ENCODE peak calls at places on chromosomes 1 and 21, in nine cellular contexts. K is osteoblast, R is uterus, J is OCI-LY7, N is neural progenitor cell, L is colonic mucosa, E is K562, P is stomach, Y is cardiac muscle cell. W is an unnamed sample. For H3K4me1, the result is how much of the 10 kb centered on the place peaks cover.

GRCh38 chr1:47814592-47815436 is 182.4 kb downstream of the TRABD2B start:
- DNase-seq in Y (no peak), E (no peak), K (no peak), L (no peak), N (no peak), J (no peak), R (no peak), P (no peak), W (no peak)

GRCh38 chr1:22562584-22563551 is at the start of gene EPHA8:
- DNase-seq in Y (no peak), K (no peak), L (no peak), N (peak), P (no peak), E (peak), R (no peak), J (no peak), W (no peak)

GRCh38 chr21:25573409-25574206 is 33.7 kb downstream of the MRPL39 start:
- DNase-seq in R (no peak), L (no peak), P (no peak), J (peak), N (no peak), E (peak), Y (peak), K (peak), W (no peak)

GRCh38 chr1:19735419-19736127 is 64.1 kb downstream of the TMCO4 start:
- DNase-seq in N (no peak), L (no peak), P (no peak), R (peak), E (no peak), J (no peak), Y (peak), K (peak), W (peak)

GRCh38 chr1:26015358-26015757 is 6.2 kb upstream of the EXTL1 start:
- DNase-seq in J (no peak), Y (peak), N (no peak), P (no peak), K (peak), R (peak), E (no peak), L (no peak), W (peak)

GRCh38 chr1:2284932-2285331 is 56.8 kb downstream of the SKI start:
- DNase-seq in N (no peak), E (no peak), R (no peak), J (no peak), Y (no peak), K (no peak), L (no peak), P (no peak), W (no peak)

GRCh38 chr1:84103197-84103992 is 40.7 kb upstream of the PRKACB start:
- DNase-seq in J (no peak), K (peak), N (peak), E (peak), P (no peak), R (peak), Y (peak), L (peak), W (no peak)

GRCh38 chr1:100607628-100608240 is 69.8 kb downstream of the GPR88 start:
- DNase-seq in E (no peak), K (peak), P (no peak), J (no peak), N (no peak), L (no peak), Y (no peak), R (no peak), W (no peak)

GRCh38 chr1:36093919-36094318 is 5.2 kb downstream of the ADPRS start:
- DNase-seq in R (no peak), K (no peak), N (no peak), Y (no peak), L (no peak), J (no peak), E (no peak), P (no peak), W (no peak)

GRCh38 chr1:244347942-244348341 is 103.8 kb downstream of the ADSS2 start:
- DNase-seq in P (no peak), Y (no peak), L (peak), N (no peak), K (no peak), J (no peak), R (no peak), E (no peak), W (peak)
- H3K27ac ChIP-seq in P (no peak), Y (no peak), L (peak), N (no peak), K (peak), J (no peak), R (no peak), E (no peak), W (no peak)

DNA sequence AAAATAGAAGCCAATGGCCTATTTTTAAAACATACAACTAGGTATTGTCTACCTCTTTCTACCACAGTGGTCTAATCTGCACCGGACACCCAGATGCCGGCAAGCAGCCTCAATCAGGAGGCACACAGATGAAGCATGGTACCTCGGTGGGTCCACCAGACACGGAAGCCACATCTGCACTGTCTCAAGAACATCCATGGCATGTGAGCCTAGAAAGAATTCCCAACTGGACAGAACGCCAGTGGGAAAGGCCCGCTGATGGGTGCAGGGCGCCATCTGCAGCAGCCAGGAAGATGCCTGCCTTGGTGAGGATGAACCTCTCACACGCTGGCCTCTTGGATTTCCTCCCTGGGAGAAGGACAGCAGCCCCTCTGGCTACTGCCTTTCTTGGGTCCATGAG is 79.5 kb downstream of the MRPL37 start:
- DNase-seq in J (no peak), L (no peak), E (no peak), K (no peak), R (no peak), P (no peak), Y (no peak), N (no peak), W (no peak)
- H3K4me1 ChIP-seq in J (under half), L (under half), E (under half), K (under half), R (under half), P (half or more), Y (under half), N (under half), W (under half)

GRCh38 chr1:245493029-245493428 is 338.2 kb downstream of the KIF26B start:
- DNase-seq in E (peak), P (no peak), J (peak), K (no peak), L (no peak), R (no peak), N (peak), Y (peak), W (no peak)
- TF ChIP-seq CTCF in E (peak), P (no peak), J (peak), K (peak), L (no peak), R (no peak), N (peak), Y (peak), W (no peak)

GRCh38 chr1:38527373-38527966 is 332.1 kb downstream of the RRAGC start:
- DNase-seq in P (peak), K (no peak), R (no peak), E (peak), J (peak), L (peak), N (no peak), Y (no peak), W (peak)
- H3K27ac ChIP-seq in P (no peak), K (no peak), R (no peak), E (peak), J (no peak), L (no peak), N (no peak), Y (no peak), W (no peak)

DNA sequence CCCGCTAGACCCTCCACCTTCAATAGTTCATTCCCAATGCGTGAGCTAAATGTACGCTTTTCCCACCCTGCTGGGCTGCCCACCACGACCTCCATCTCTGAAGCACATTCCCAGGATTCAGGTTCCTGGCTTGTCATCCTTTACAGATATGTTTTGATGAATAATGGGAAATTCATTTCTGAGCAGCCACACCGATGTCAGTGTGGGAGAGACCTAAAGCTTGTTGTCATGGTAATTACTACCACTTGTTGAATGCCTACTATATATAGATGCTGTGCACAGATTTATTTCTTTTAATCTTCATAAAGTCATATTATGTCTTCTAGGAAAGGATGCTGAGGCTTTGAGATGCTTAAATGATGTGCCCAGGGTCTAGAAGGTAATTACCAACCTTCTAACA is 8.0 kb downstream of the RCSD1 start:
- DNase-seq in Y (no peak), R (no peak), L (no peak), N (no peak), J (no peak), K (no peak), P (no peak), E (no peak), W (no peak)
- H3K4me1 ChIP-seq in Y (under half), R (under half), L (under half), N (under half), J (half or more), K (under half), P (under half), E (half or more), W (under half)

GRCh38 chr1:90964444-90965035 is 57.3 kb downstream of the ZNF644 start:
- DNase-seq in P (no peak), L (no peak), J (peak), E (no peak), N (peak), R (no peak), K (no peak), Y (peak), W (no peak)
- TF ChIP-seq CTCF in P (no peak), L (no peak), J (peak), E (no peak), N (peak), R (no peak), K (peak), Y (peak), W (peak)

GRCh38 chr1:37817481-37817880 is 9.5 kb upstream of the YRDC start:
- DNase-seq in R (no peak), P (peak), Y (peak), J (no peak), L (no peak), N (peak), K (no peak), E (no peak), W (no peak)

GRCh38 chr1:37808369-37809319 is 636 bp upstream of the YRDC start:
- DNase-seq in R (peak), P (peak), J (peak), E (peak), L (peak), Y (peak), K (peak), N (peak), W (peak)

GRCh38 chr1:37809942-37810341 is 1.9 kb upstream of the YRDC start:
- DNase-seq in K (no peak), R (no peak), L (no peak), J (no peak), P (no peak), E (no peak), Y (peak), N (no peak), W (no peak)

GRCh38 chr1:37811027-37811655 is 3.1 kb upstream of the YRDC start:
- DNase-seq in P (peak), K (peak), E (peak), Y (peak), L (peak), J (peak), N (peak), R (peak), W (peak)

DNA sequence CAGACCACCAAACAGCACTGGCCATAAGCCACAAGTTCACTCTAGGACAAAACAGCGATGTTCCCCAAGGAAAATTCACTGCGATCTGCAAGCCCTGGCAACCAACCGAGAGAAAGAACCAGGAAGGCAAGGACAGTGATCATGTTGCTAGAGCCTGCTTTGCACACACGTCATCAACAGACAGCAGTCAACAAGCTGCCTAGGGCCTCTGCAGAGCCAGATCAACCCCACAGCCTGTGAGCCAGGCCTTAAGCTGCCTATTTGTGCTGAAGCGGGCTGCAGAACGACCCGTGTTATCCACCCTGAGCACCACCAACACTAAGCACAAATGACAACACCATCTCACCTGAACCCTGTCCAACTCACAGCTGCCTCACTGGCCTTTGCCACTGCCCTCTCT is 6.2 kb upstream of the YRDC start:
- DNase-seq in K (no peak), Y (no peak), R (no peak), J (no peak), E (no peak), P (no peak), L (no peak), N (no peak), W (no peak)
- H3K27ac ChIP-seq in K (no peak), Y (no peak), R (no peak), J (no peak), E (no peak), P (no peak), L (no peak), N (no peak), W (no peak)

GRCh38 chr1:30748699-30749401 is 8.7 kb downstream of the LAPTM5 start:
- DNase-seq in P (no peak), L (no peak), E (no peak), J (no peak), K (peak), R (no peak), N (no peak), Y (peak), W (no peak)
- H3K4me1 ChIP-seq in P (half or more), L (under half), E (under half), J (half or more), K (under half), R (under half), N (under half), Y (under half), W (under half)

DNA sequence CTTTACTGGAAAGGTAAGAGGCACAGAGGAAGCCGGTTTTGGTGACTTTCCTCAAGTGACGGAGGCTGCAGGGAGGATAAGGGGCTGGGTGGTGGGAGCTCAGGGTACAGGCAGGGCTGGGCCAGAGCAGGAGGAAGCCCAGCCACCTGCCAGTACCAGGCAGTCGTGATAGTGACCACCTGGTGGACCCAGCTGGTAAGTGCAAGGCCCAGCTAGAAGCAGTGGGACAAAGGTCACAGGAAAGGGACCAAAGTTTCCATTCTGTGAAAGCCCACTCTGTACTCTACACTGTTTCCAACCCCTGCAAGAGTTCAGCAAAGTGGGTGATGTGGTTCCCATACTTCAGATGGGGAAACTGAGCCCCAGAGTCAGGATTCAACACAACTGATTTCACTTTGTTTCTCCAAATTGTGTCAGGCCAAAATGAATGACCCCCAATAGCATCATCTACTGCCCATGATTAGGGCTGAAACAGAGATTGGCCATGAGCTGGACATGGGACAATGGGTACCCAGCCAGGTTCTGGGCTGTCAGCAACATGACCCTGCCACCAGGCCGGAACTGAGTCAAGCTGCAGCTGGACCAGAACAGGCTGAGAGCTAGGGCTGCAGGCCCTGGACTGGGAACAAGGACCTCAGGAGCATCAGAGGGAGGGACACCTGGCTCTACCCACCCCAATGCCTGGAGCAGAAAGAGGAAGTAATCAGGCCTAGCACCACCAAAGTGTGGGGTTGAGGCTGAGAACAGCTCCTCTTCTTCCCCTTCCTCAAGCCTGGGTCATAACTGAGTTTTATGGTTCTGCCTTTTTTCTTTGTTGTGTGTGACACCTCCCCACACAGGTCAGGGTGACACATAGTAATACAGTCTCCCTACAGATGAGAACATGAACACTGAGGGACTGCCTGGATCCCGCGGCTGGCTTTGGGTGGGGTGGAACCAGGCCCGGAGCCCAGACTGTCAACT is 50.2 kb downstream of the KCNN3 start:
- DNase-seq in J (peak), E (peak), L (no peak), R (no peak), K (peak), N (peak), Y (peak), P (peak), W (no peak)
- TF ChIP-seq CTCF in J (no peak), E (peak), L (no peak), R (no peak), K (peak), N (peak), Y (peak), P (peak), W (no peak)